ENCODE peak calls at places on chromosomes 6 and 20, in six cellular contexts. Z is right cardiac atrium; O is HCT116; H is suprapubic skin; V is lower lobe of right lung; L is CD8-positive, alpha-beta memory T cell. D is an unnamed sample. For H3K27me3, the result is how much of the 10 kb centered on the place peaks cover.

GRCh38 chr6:161104966-161105365 is 113.4 kb downstream of the MAP3K4 start:
- DNase-seq in Z (no peak), L (no peak), V (no peak), O (no peak), H (no peak), D (no peak)

GRCh38 chr6:49790340-49790739 is 3.3 kb upstream of the PGK2 start:
- DNase-seq in H (no peak), O (no peak), V (no peak), Z (no peak), L (no peak), D (no peak)

GRCh38 chr6:35600659-35601125 is 88.0 kb upstream of the TULP1 start:
- DNase-seq in O (no peak), L (no peak), V (no peak), Z (no peak), H (no peak), D (peak)

GRCh38 chr6:106913111-106913510 is 61.4 kb downstream of the CD24 start:
- DNase-seq in L (no peak), Z (no peak), V (no peak), O (no peak), H (no peak), D (no peak)

GRCh38 chr6:153856929-153857376 is 182.1 kb upstream of the OPRM1 start:
- DNase-seq in H (no peak), Z (peak), V (no peak), O (no peak), L (no peak), D (no peak)

GRCh38 chr6:31586596-31586995 is 519 bp downstream of the LST1 start:
- DNase-seq in H (no peak), V (no peak), Z (no peak), O (no peak), L (peak), D (no peak)

GRCh38 chr6:125099211-125100017 is 54.2 kb upstream of the TPD52L1 start:
- DNase-seq in V (peak), H (no peak), Z (peak), O (peak), L (no peak), D (peak)

GRCh38 chr6:146851837-146852236 is 253.1 kb downstream of the ADGB start:
- DNase-seq in H (no peak), L (no peak), O (no peak), Z (no peak), V (no peak), D (no peak)

GRCh38 chr6:87164004-87164403 is 8.6 kb downstream of the ZNF292 start:
- DNase-seq in V (no peak), Z (no peak), H (no peak), O (no peak), L (no peak), D (no peak)

GRCh38 chr20:54112221-54112884 is 42.0 kb upstream of the BCAS1 start:
- DNase-seq in H (no peak), V (peak), Z (no peak), O (no peak), L (no peak), D (no peak)

GRCh38 chr20:58475466-58475865 is 39.7 kb downstream of the APCDD1L start:
- DNase-seq in O (no peak), L (no peak), H (peak), Z (no peak), V (no peak), D (no peak)

GRCh38 chr20:3786665-3787639 is at the start of gene CENPB:
- DNase-seq in L (peak), H (peak), O (peak), V (peak), Z (peak), D (peak)

GRCh38 chr20:50121858-50122271 is 8.9 kb upstream of the UBE2V1 start:
- DNase-seq in H (no peak), V (no peak), Z (no peak), L (no peak), O (no peak), D (no peak)

GRCh38 chr20:4087923-4088322 is 72.6 kb upstream of the RNF24 start:
- DNase-seq in L (no peak), O (no peak), Z (no peak), H (no peak), V (no peak), D (no peak)

GRCh38 chr6:18242062-18242851 is 22.1 kb downstream of the DEK start:
- DNase-seq in V (no peak), Z (no peak), L (no peak), O (peak), H (no peak), D (no peak)

GRCh38 chr20:20743511-20744169 is 31.2 kb upstream of the RALGAPA2 start:
- DNase-seq in O (no peak), H (peak), V (peak), Z (peak), L (no peak), D (no peak)

GRCh38 chr6:27209659-27210269 is 37.7 kb upstream of the PRSS16 start:
- DNase-seq in V (no peak), Z (no peak), O (no peak), H (no peak), L (no peak), D (no peak)

GRCh38 chr6:112433457-112433856 is 86.3 kb downstream of the RFPL4B start:
- DNase-seq in H (no peak), V (no peak), L (no peak), O (no peak), Z (no peak), D (no peak)

GRCh38 chr6:117493470-117493869 is 11.0 kb downstream of the DCBLD1 start:
- DNase-seq in H (no peak), L (no peak), Z (no peak), O (no peak), V (no peak), D (no peak)

GRCh38 chr6:134080171-134080795 is 27.9 kb upstream of the SLC2A12 start:
- DNase-seq in V (no peak), O (no peak), H (no peak), Z (no peak), L (no peak), D (no peak)

GRCh38 chr20:54244113-54244512 is 36.2 kb downstream of the PFDN4 start:
- DNase-seq in L (no peak), V (no peak), O (no peak), Z (no peak), H (no peak), D (no peak)

GRCh38 chr20:64035933-64036345 is at the start of gene C20orf204:
- DNase-seq in V (no peak), O (no peak), Z (no peak), H (no peak), L (no peak), D (no peak)

GRCh38 chr20:64038252-64038578 is 2.2 kb downstream of the C20orf204 start:
- DNase-seq in Z (no peak), V (no peak), H (no peak), O (peak), L (no peak), D (no peak)

GRCh38 chr20:64036346-64037198 is 590 bp downstream of the C20orf204 start:
- DNase-seq in L (no peak), H (no peak), Z (no peak), O (no peak), V (no peak), D (no peak)

GRCh38 chr20:64037498-64038213 is 1.7 kb downstream of the C20orf204 start:
- DNase-seq in H (no peak), O (no peak), L (no peak), V (no peak), Z (no peak), D (no peak)

DNA sequence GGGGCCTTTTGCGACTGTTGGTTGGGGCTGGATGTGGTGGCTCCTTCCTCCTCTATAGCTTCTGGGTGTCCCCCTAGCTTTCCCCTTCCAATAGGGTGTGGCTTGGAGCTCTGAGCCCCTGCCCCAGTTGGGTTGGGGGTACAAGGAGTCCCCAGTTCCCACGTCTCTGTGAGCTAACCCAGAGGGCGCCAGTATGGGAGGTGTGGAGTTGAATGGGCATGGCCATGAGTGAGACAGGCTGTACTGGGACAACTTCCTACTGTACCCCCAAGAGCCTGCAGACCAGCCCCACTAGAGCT is 1.2 kb downstream of the C20orf204 start:
- DNase-seq in H (no peak), O (no peak), V (no peak), Z (no peak), L (no peak), D (no peak)
- H3K27me3 ChIP-seq in H (under half), O (under half), V (under half), Z (under half), L (under half), D (under half)

GRCh38 chr6:367891-368630 is 23.5 kb upstream of the IRF4 start:
- DNase-seq in O (no peak), L (no peak), Z (no peak), V (no peak), H (no peak), D (no peak)
- H3K27me3 ChIP-seq in O (under half), L (under half), Z (under half), V (under half), H (under half), D (under half)

GRCh38 chr6:157767757-157768156 is 55.3 kb upstream of the SNX9 start:
- DNase-seq in H (no peak), Z (no peak), O (no peak), L (no peak), V (no peak), D (no peak)
- H3K27me3 ChIP-seq in H (under half), Z (under half), O (under half), L (under half), V (under half), D (under half)

DNA sequence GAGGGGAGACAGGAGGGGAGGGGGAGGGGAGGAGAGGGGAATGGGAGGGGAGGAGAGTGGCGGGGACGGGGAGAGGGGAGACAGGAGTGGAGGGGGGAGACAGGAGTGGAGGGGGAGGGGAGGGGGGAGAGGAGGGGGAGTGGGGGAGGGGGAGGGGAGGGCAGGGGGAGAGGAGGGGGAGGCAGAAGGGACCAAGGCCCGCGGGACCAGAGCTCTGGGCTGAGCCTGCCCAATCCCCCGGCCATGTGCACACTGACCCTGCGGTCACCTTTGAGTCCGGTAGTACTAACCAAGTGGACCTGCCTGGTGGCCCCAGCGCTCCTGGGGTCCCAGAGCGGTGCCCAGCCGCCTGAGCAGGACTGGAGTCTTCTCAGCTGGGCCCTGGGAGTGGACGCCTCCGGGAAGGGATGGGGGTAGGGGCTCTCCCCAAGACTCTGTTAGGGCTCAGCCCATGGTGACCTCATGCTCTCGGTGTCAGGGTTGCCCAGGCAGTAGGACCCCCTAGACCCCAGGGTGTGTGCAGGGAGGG is 471 bp upstream of the KCNQ2 start:
- DNase-seq in L (no peak), H (no peak), V (no peak), O (no peak), Z (no peak), D (no peak)
- H3K27me3 ChIP-seq in L (under half), H (half or more), V (half or more), O (under half), Z (under half), D (under half)

GRCh38 chr6:104959453-104959858 is 2.5 kb downstream of the LIN28B start:
- DNase-seq in H (no peak), O (no peak), L (no peak), Z (no peak), V (no peak), D (no peak)
- H3K27me3 ChIP-seq in H (half or more), O (under half), L (under half), Z (under half), V (half or more), D (under half)

GRCh38 chr6:30443657-30444450 is 45.5 kb upstream of the HLA-E start:
- DNase-seq in O (no peak), H (no peak), Z (no peak), L (no peak), V (no peak), D (no peak)
- H3K27me3 ChIP-seq in O (half or more), H (half or more), Z (under half), L (half or more), V (half or more), D (under half)

DNA sequence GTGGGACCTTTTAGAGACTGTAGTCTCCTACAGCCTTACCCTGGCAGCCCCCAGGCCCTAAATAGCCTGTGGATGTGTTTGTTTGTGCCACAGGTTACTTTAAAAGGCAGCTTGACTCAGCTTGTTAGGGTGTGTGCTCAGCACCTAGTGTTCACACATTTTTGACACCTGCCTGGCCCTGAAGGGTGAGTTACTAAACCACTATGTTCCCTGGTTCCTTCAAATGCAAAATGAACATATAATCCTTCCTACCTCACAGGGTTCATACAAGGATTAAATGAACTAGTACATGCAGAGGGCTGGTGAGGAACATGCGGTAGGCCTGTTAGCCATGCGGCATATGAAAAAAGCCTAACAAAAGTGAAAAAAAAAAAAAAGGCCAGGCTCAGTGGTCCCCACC is 14.9 kb upstream of the TFAP2C start:
- DNase-seq in L (no peak), Z (no peak), H (no peak), V (no peak), O (no peak), D (no peak)
- H3K27me3 ChIP-seq in L (under half), Z (under half), H (under half), V (under half), O (under half), D (under half)